ENCODE peak calls at places on chromosomes 6 and 20, in ten cellular contexts. F is fibroblast of gingiva; M is T-helper 2 cell; J is stimulated activated naive B cell treated with anti-CD40 and anti-IgM and Interleukin-4, amounts not matched to agents 10 μg/mL and 1 μg/mL and 100 μg/mL, for 72 hours; B is T-helper 9 cell; U is kidney epithelial cell; S is nucleus accumbens; X is stromal cell of bone marrow; T is GF-D8; C is left lung. D is an unnamed sample.

GRCh38 chr20:47725248-47725973 is 59.9 kb downstream of the SULF2 start:
- DNase-seq in B (peak), C (peak), T (peak), S (peak), M (peak), J (peak), X (peak), F (peak), U (peak), D (peak)

GRCh38 chr6:57085441-57085840 is 4.5 kb upstream of the ZNF451 start:
- DNase-seq in J (no peak), B (no peak), F (no peak), U (no peak), X (no peak), C (no peak), T (no peak), M (no peak), S (no peak), D (no peak)

GRCh38 chr6:22643780-22644179 is 74.4 kb downstream of the HDGFL1 start:
- DNase-seq in B (no peak), U (no peak), F (no peak), J (no peak), C (no peak), S (no peak), X (no peak), T (no peak), M (no peak), D (no peak)

GRCh38 chr6:150835620-150836019 is 29.9 kb upstream of the MTHFD1L start:
- DNase-seq in F (no peak), S (no peak), X (no peak), U (no peak), B (no peak), T (no peak), C (no peak), M (no peak), J (no peak), D (no peak)

GRCh38 chr6:113651120-113651519 is 206.0 kb upstream of the MARCKS start:
- DNase-seq in C (peak), T (no peak), F (no peak), B (no peak), J (no peak), M (no peak), U (no peak), S (peak), X (no peak), D (no peak)

GRCh38 chr20:32638848-32639247 is 34.9 kb downstream of the C20orf203 start:
- DNase-seq in U (no peak), X (no peak), M (no peak), S (no peak), T (no peak), F (no peak), B (no peak), J (no peak), C (no peak), D (no peak)

GRCh38 chr6:87922947-87923330 is 124.7 kb upstream of the SPACA1 start:
- DNase-seq in X (no peak), F (no peak), T (no peak), C (no peak), U (no peak), J (peak), B (no peak), S (no peak), M (no peak), D (no peak)

GRCh38 chr6:147001621-147002020 is 202.6 kb upstream of the STXBP5 start:
- DNase-seq in B (no peak), S (no peak), T (no peak), M (no peak), U (no peak), C (no peak), J (no peak), X (no peak), F (peak), D (no peak)

GRCh38 chr6:14037402-14038277 is 79.9 kb upstream of the CD83 start:
- DNase-seq in F (peak), B (no peak), S (no peak), U (no peak), M (no peak), T (no peak), X (peak), J (no peak), C (no peak), D (peak)

GRCh38 chr6:1263039-1263849 is 48.7 kb upstream of the FOXQ1 start:
- DNase-seq in T (no peak), B (no peak), C (no peak), J (no peak), S (no peak), X (no peak), U (no peak), M (no peak), F (no peak), D (no peak)

GRCh38 chr20:24996449-24997195 is 4.1 kb upstream of the APMAP start:
- DNase-seq in S (no peak), U (no peak), B (no peak), M (no peak), T (no peak), C (no peak), F (no peak), X (no peak), J (no peak), D (no peak)

GRCh38 chr6:30491963-30492616 is 2.8 kb downstream of the HLA-E start:
- DNase-seq in U (no peak), C (no peak), S (no peak), X (no peak), T (no peak), B (no peak), F (no peak), J (no peak), M (no peak), D (no peak)